ENCODE peak calls at places on chromosome 12, in ten cellular contexts. One of them, this sample, is unnamed.

GRCh38 chr12:62724285-62724684 is 210.7 kb downstream of the PPM1H start:
- DNase-seq in breast epithelium: no peak
- DNase-seq in A549: no peak
- DNase-seq in fibroblast of pulmonary artery: no peak
- DNase-seq in CD4-positive, alpha-beta T cell: no peak
- DNase-seq in Calu3: no peak
- DNase-seq in mucosa of descending colon: no peak
- DNase-seq in GM12864: no peak
- DNase-seq in Peyer's patch: no peak
- DNase-seq in HFF-Myc: no peak
- DNase-seq in this sample: no peak

GRCh38 chr12:99983721-99984258 is 946 bp downstream of the ANKS1B start:
- DNase-seq in breast epithelium: no peak
- DNase-seq in A549: peak
- DNase-seq in fibroblast of pulmonary artery: no peak
- DNase-seq in CD4-positive, alpha-beta T cell: no peak
- DNase-seq in Calu3: no peak
- DNase-seq in mucosa of descending colon: no peak
- DNase-seq in GM12864: no peak
- DNase-seq in Peyer's patch: no peak
- DNase-seq in HFF-Myc: no peak
- DNase-seq in this sample: peak

GRCh38 chr12:48198619-48198973 is 4.5 kb downstream of the OR10AD1 start:
- DNase-seq in breast epithelium: no peak
- DNase-seq in A549: no peak
- DNase-seq in fibroblast of pulmonary artery: peak
- DNase-seq in CD4-positive, alpha-beta T cell: peak
- DNase-seq in Calu3: peak
- DNase-seq in mucosa of descending colon: peak
- DNase-seq in GM12864: no peak
- DNase-seq in Peyer's patch: peak
- DNase-seq in HFF-Myc: no peak
- DNase-seq in this sample: peak

GRCh38 chr12:131740626-131741025 is 29.7 kb downstream of the SFSWAP start:
- DNase-seq in breast epithelium: peak
- DNase-seq in A549: no peak
- DNase-seq in fibroblast of pulmonary artery: no peak
- DNase-seq in CD4-positive, alpha-beta T cell: no peak
- DNase-seq in Calu3: no peak
- DNase-seq in mucosa of descending colon: no peak
- DNase-seq in GM12864: no peak
- DNase-seq in Peyer's patch: no peak
- DNase-seq in HFF-Myc: no peak
- DNase-seq in this sample: no peak

GRCh38 chr12:4584281-4584680 is 22.3 kb downstream of the DYRK4 start:
- DNase-seq in breast epithelium: no peak
- DNase-seq in A549: no peak
- DNase-seq in fibroblast of pulmonary artery: no peak
- DNase-seq in CD4-positive, alpha-beta T cell: no peak
- DNase-seq in Calu3: no peak
- DNase-seq in mucosa of descending colon: no peak
- DNase-seq in GM12864: no peak
- DNase-seq in Peyer's patch: peak
- DNase-seq in HFF-Myc: no peak
- DNase-seq in this sample: no peak

GRCh38 chr12:27221625-27222387 is 22.3 kb upstream of the STK38L start:
- DNase-seq in breast epithelium: no peak
- DNase-seq in A549: no peak
- DNase-seq in fibroblast of pulmonary artery: no peak
- DNase-seq in CD4-positive, alpha-beta T cell: no peak
- DNase-seq in Calu3: no peak
- DNase-seq in mucosa of descending colon: no peak
- DNase-seq in GM12864: peak
- DNase-seq in Peyer's patch: no peak
- DNase-seq in HFF-Myc: no peak
- DNase-seq in this sample: peak

GRCh38 chr12:2552000-2552399 is 242.8 kb upstream of the FKBP4 start:
- DNase-seq in breast epithelium: no peak
- DNase-seq in A549: no peak
- DNase-seq in fibroblast of pulmonary artery: no peak
- DNase-seq in CD4-positive, alpha-beta T cell: no peak
- DNase-seq in Calu3: no peak
- DNase-seq in mucosa of descending colon: no peak
- DNase-seq in GM12864: no peak
- DNase-seq in Peyer's patch: no peak
- DNase-seq in HFF-Myc: no peak
- DNase-seq in this sample: no peak

GRCh38 chr12:37547611-37548010 is 769.0 kb upstream of the ALG10B start:
- DNase-seq in breast epithelium: no peak
- DNase-seq in A549: no peak
- DNase-seq in fibroblast of pulmonary artery: no peak
- DNase-seq in CD4-positive, alpha-beta T cell: no peak
- DNase-seq in Calu3: no peak
- DNase-seq in mucosa of descending colon: no peak
- DNase-seq in GM12864: no peak
- DNase-seq in Peyer's patch: no peak
- DNase-seq in HFF-Myc: no peak
- DNase-seq in this sample: no peak

GRCh38 chr12:11743333-11743732 is 93.9 kb downstream of the ETV6 start:
- DNase-seq in breast epithelium: no peak
- DNase-seq in A549: no peak
- DNase-seq in fibroblast of pulmonary artery: no peak
- DNase-seq in CD4-positive, alpha-beta T cell: no peak
- DNase-seq in Calu3: no peak
- DNase-seq in mucosa of descending colon: no peak
- DNase-seq in GM12864: no peak
- DNase-seq in Peyer's patch: no peak
- DNase-seq in HFF-Myc: no peak
- DNase-seq in this sample: no peak

GRCh38 chr12:98954506-98954905 is 309.4 kb downstream of the APAF1 start:
- DNase-seq in breast epithelium: no peak
- DNase-seq in A549: no peak
- DNase-seq in fibroblast of pulmonary artery: no peak
- DNase-seq in CD4-positive, alpha-beta T cell: no peak
- DNase-seq in Calu3: no peak
- DNase-seq in mucosa of descending colon: no peak
- DNase-seq in GM12864: no peak
- DNase-seq in Peyer's patch: no peak
- DNase-seq in HFF-Myc: no peak
- DNase-seq in this sample: no peak

GRCh38 chr12:98951401-98951800 is 306.3 kb downstream of the APAF1 start:
- DNase-seq in breast epithelium: no peak
- DNase-seq in A549: no peak
- DNase-seq in fibroblast of pulmonary artery: no peak
- DNase-seq in CD4-positive, alpha-beta T cell: no peak
- DNase-seq in Calu3: no peak
- DNase-seq in mucosa of descending colon: no peak
- DNase-seq in GM12864: no peak
- DNase-seq in Peyer's patch: no peak
- DNase-seq in HFF-Myc: no peak
- DNase-seq in this sample: no peak

DNA sequence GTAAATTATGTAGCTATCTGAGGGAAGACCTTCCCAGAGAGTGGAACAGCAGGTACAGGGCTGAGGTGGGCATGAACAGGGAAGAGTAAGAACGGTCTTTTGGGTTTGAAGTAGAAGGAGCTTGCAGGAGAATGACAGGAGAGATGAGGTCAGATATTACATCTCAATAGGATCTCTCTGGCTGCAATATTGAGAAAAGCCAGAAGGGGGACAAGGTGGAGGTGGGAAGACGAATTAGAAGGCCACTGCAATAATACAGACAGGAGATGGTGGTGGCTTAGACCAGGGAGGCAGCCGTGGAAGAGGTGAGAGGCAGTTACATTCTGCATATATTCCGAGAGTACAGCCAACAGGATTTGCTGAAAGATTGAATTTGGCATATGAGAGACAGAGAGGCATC is 310.2 kb downstream of the APAF1 start:
- DNase-seq in breast epithelium: no peak
- DNase-seq in A549: peak
- DNase-seq in fibroblast of pulmonary artery: peak
- DNase-seq in CD4-positive, alpha-beta T cell: no peak
- DNase-seq in Calu3: peak
- DNase-seq in mucosa of descending colon: no peak
- DNase-seq in GM12864: no peak
- DNase-seq in Peyer's patch: no peak
- DNase-seq in HFF-Myc: no peak
- DNase-seq in this sample: peak
- TF ChIP-seq CTCF in breast epithelium: no peak
- TF ChIP-seq CTCF in A549: peak
- TF ChIP-seq CTCF in fibroblast of pulmonary artery: peak
- TF ChIP-seq CTCF in CD4-positive, alpha-beta T cell: no peak
- TF ChIP-seq CTCF in Calu3: peak
- TF ChIP-seq CTCF in mucosa of descending colon: no peak
- TF ChIP-seq CTCF in GM12864: peak
- TF ChIP-seq CTCF in Peyer's patch: no peak
- TF ChIP-seq CTCF in HFF-Myc: peak
- TF ChIP-seq CTCF in this sample: peak

GRCh38 chr12:78181544-78182162 is 351.0 kb downstream of the NAV3 start:
- DNase-seq in breast epithelium: no peak
- DNase-seq in A549: peak
- DNase-seq in fibroblast of pulmonary artery: peak
- DNase-seq in CD4-positive, alpha-beta T cell: no peak
- DNase-seq in Calu3: peak
- DNase-seq in mucosa of descending colon: no peak
- DNase-seq in GM12864: no peak
- DNase-seq in Peyer's patch: no peak
- DNase-seq in HFF-Myc: no peak
- DNase-seq in this sample: no peak
- TF ChIP-seq CTCF in breast epithelium: no peak
- TF ChIP-seq CTCF in A549: peak
- TF ChIP-seq CTCF in fibroblast of pulmonary artery: peak
- TF ChIP-seq CTCF in CD4-positive, alpha-beta T cell: no peak
- TF ChIP-seq CTCF in Calu3: peak
- TF ChIP-seq CTCF in mucosa of descending colon: no peak
- TF ChIP-seq CTCF in GM12864: peak
- TF ChIP-seq CTCF in Peyer's patch: peak
- TF ChIP-seq CTCF in HFF-Myc: peak
- TF ChIP-seq CTCF in this sample: peak

GRCh38 chr12:14756331-14757143 is 46.7 kb downstream of the WBP11 start:
- DNase-seq in breast epithelium: no peak
- DNase-seq in A549: peak
- DNase-seq in fibroblast of pulmonary artery: peak
- DNase-seq in CD4-positive, alpha-beta T cell: no peak
- DNase-seq in Calu3: peak
- DNase-seq in mucosa of descending colon: no peak
- DNase-seq in GM12864: no peak
- DNase-seq in Peyer's patch: no peak
- DNase-seq in HFF-Myc: no peak
- DNase-seq in this sample: no peak
- TF ChIP-seq CTCF in breast epithelium: no peak
- TF ChIP-seq CTCF in A549: peak
- TF ChIP-seq CTCF in fibroblast of pulmonary artery: peak
- TF ChIP-seq CTCF in CD4-positive, alpha-beta T cell: no peak
- TF ChIP-seq CTCF in Calu3: peak
- TF ChIP-seq CTCF in mucosa of descending colon: no peak
- TF ChIP-seq CTCF in GM12864: peak
- TF ChIP-seq CTCF in Peyer's patch: peak
- TF ChIP-seq CTCF in HFF-Myc: peak
- TF ChIP-seq CTCF in this sample: peak

DNA sequence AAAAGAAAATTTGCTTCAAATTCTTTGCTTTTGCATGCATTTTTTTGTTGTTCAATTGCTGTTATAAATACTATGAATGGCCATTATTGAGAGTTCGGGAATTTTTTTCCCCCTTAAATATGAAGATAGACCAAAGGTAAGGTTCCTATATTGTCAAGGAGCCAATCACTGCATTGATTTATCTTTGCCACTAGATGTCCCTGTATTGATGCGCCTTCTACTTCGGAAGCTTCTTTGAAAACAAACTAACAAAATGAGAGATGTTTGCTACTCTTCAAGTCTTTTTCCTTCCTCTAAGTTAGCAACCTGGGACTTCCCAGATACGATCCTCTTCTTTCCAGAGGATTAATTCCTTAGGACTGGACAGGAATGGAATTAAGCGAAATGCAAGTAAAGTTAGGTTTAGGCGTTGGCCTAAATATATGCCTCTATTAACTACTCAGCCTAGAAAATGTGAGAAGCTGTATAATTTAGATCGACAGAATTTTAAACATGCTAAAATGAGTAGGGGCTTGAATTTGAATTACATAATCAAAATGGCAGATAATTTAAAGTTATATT is 318.1 kb downstream of the AEBP2 start:
- DNase-seq in breast epithelium: no peak
- DNase-seq in A549: peak
- DNase-seq in fibroblast of pulmonary artery: peak
- DNase-seq in CD4-positive, alpha-beta T cell: no peak
- DNase-seq in Calu3: no peak
- DNase-seq in mucosa of descending colon: no peak
- DNase-seq in GM12864: no peak
- DNase-seq in Peyer's patch: no peak
- DNase-seq in HFF-Myc: no peak
- DNase-seq in this sample: no peak
- TF ChIP-seq CTCF in breast epithelium: peak
- TF ChIP-seq CTCF in A549: peak
- TF ChIP-seq CTCF in fibroblast of pulmonary artery: peak
- TF ChIP-seq CTCF in CD4-positive, alpha-beta T cell: no peak
- TF ChIP-seq CTCF in Calu3: peak
- TF ChIP-seq CTCF in mucosa of descending colon: peak
- TF ChIP-seq CTCF in GM12864: peak
- TF ChIP-seq CTCF in Peyer's patch: peak
- TF ChIP-seq CTCF in HFF-Myc: peak
- TF ChIP-seq CTCF in this sample: peak

DNA sequence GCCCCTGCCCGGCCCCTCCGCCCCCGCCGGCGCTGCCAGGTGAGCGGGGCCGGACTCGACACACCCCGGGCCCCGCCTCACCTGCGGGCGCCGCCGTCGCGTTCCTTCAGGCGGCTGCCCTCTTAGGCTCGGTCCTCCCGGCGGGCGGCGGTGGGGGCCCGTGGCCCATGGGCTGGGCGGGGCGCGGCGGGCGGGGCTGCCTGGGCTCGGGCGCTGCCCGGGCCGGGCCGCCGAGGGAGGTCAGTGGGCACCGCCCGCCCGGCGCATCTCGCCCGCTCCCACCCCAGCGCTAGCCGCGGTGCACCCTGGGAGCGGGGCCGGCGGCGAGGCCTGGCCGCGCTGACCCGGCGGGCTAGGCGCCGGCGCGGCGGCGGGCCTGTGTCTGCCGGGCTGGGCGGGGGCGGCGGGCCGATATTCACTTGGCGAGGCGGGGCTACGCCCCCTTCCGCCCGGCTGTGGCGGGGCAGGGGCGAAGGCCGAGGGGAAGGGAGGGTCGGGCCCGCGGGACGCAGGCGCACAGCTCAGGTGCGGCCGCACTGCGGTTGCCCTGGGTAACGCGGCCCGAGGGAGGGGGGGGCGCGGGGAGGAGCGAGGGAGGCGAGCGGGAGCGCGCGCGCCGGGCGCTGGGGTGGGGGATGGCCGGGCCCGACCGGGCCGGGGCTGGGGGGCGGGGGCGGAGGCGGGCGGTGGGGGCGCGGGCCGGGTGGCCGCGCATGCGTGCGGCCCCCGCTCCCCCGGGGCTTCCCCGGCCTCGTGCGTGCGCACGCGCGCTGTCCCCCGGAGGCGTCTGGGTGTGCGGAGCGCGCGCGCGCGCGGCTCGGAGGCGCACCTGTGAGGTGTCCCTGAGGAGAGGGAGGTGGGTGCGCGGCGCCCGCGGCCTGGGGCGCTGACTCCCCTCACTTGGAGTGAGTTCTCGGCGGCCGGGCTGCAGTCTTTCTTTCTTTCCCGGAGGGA is at the start of the genes CCDC92 and ZNF664:
- DNase-seq in breast epithelium: peak
- DNase-seq in A549: peak
- DNase-seq in fibroblast of pulmonary artery: peak
- DNase-seq in CD4-positive, alpha-beta T cell: peak
- DNase-seq in Calu3: peak
- DNase-seq in mucosa of descending colon: peak
- DNase-seq in GM12864: peak
- DNase-seq in Peyer's patch: peak
- DNase-seq in HFF-Myc: peak
- DNase-seq in this sample: peak
- TF ChIP-seq CTCF in breast epithelium: no peak
- TF ChIP-seq CTCF in A549: peak
- TF ChIP-seq CTCF in fibroblast of pulmonary artery: no peak
- TF ChIP-seq CTCF in CD4-positive, alpha-beta T cell: no peak
- TF ChIP-seq CTCF in Calu3: no peak
- TF ChIP-seq CTCF in mucosa of descending colon: no peak
- TF ChIP-seq CTCF in GM12864: peak
- TF ChIP-seq CTCF in Peyer's patch: peak
- TF ChIP-seq CTCF in HFF-Myc: no peak
- TF ChIP-seq CTCF in this sample: peak